ENCODE peak calls at places on chromosome 3, in six cellular contexts. I is iPS DF 19.7, T is left cardiac atrium, G is HEK293T, C is RCC 7860, R is head of caudate nucleus. N is an unnamed sample.

GRCh38 chr3:38805765-38806386 is 10.1 kb downstream of the SCN10A start:
- DNase-seq in R (no peak), T (peak), G (peak), C (peak), I (peak), N (peak)

GRCh38 chr3:11155341-11156025 is 1.2 kb downstream of the HRH1 start:
- DNase-seq in G (peak), T (peak), R (peak), I (peak), C (peak), N (no peak)

GRCh38 chr3:170033489-170033888 is 4.3 kb upstream of the GPR160 start:
- DNase-seq in G (no peak), C (no peak), T (no peak), R (no peak), I (no peak), N (peak)

GRCh38 chr3:136919799-136920580 is 37.8 kb upstream of the IL20RB start:
- DNase-seq in T (no peak), G (no peak), I (no peak), R (no peak), C (no peak), N (no peak)

GRCh38 chr3:76657909-76658308 is 382.0 kb upstream of the ROBO2 start:
- DNase-seq in T (no peak), C (no peak), R (no peak), G (no peak), I (no peak), N (no peak)

GRCh38 chr3:174957081-174957480 is 97.9 kb downstream of the NAALADL2 start:
- DNase-seq in C (no peak), I (no peak), R (no peak), G (no peak), T (no peak), N (no peak)

GRCh38 chr3:123099331-123100191 is 32.7 kb downstream of the PDIA5 start:
- DNase-seq in I (no peak), R (no peak), C (no peak), G (no peak), T (no peak), N (no peak)

GRCh38 chr3:186705882-186706780 is 11.0 kb upstream of the KNG1 start:
- DNase-seq in C (no peak), G (no peak), R (no peak), T (no peak), I (no peak), N (no peak)

GRCh38 chr3:123892195-123892594 is 8.1 kb upstream of the MYLK start:
- DNase-seq in T (no peak), R (no peak), I (no peak), C (no peak), G (no peak), N (no peak)

GRCh38 chr3:183764854-183765731 is 60.3 kb downstream of the MAP6D1 start:
- DNase-seq in R (no peak), G (no peak), I (no peak), C (peak), T (no peak), N (no peak)

GRCh38 chr3:113271189-113271588 is 59.8 kb downstream of the BOC start:
- DNase-seq in C (no peak), I (no peak), R (no peak), G (no peak), T (no peak), N (no peak)

GRCh38 chr3:120908030-120908802 is at the start of gene STXBP5L:
- DNase-seq in G (peak), I (no peak), C (no peak), R (no peak), T (peak), N (no peak)

GRCh38 chr3:108001457-108001856 is 89.4 kb downstream of the CD47 start:
- DNase-seq in R (no peak), G (no peak), T (no peak), I (no peak), C (peak), N (no peak)

GRCh38 chr3:125433611-125434041 is 58.5 kb upstream of the ZNF148 start:
- DNase-seq in C (no peak), G (no peak), T (no peak), I (no peak), R (no peak), N (no peak)

GRCh38 chr3:186544281-186544680 is at the start of gene CRYGS:
- DNase-seq in G (no peak), I (no peak), T (no peak), R (no peak), C (no peak), N (no peak)

GRCh38 chr3:38960042-38960622 is 91.6 kb downstream of the SCN11A start:
- DNase-seq in C (no peak), I (no peak), T (no peak), R (no peak), G (no peak), N (no peak)

GRCh38 chr3:166211451-166211850 is 374.2 kb upstream of the BCHE start:
- DNase-seq in G (no peak), I (no peak), T (no peak), C (no peak), R (no peak), N (no peak)

GRCh38 chr3:52094591-52095485 is 38.5 kb upstream of the DUSP7 start:
- DNase-seq in R (no peak), G (no peak), T (peak), I (no peak), C (no peak), N (no peak)

GRCh38 chr3:146550743-146551510 is 6.5 kb upstream of the PLSCR1 start:
- DNase-seq in T (no peak), I (no peak), R (no peak), G (no peak), C (peak), N (no peak)

GRCh38 chr3:102053375-102053989 is 204.2 kb downstream of the NFKBIZ start:
- DNase-seq in R (no peak), G (no peak), T (no peak), I (no peak), C (peak), N (no peak)

GRCh38 chr3:62142696-62143095 is 230.7 kb downstream of the FEZF2 start:
- DNase-seq in T (no peak), R (no peak), C (no peak), I (no peak), G (no peak), N (no peak)

GRCh38 chr3:40148827-40149226 is 160.7 kb upstream of the EIF1B start:
- DNase-seq in T (no peak), G (no peak), C (no peak), R (no peak), I (no peak), N (no peak)

GRCh38 chr3:88000853-88001252 is 58.0 kb downstream of the CGGBP1 start:
- DNase-seq in G (no peak), T (peak), C (no peak), R (no peak), I (peak), N (no peak)

GRCh38 chr3:176919836-176920760 is 277.2 kb downstream of the TBL1XR1 start:
- DNase-seq in G (no peak), I (no peak), R (no peak), C (no peak), T (peak), N (no peak)

GRCh38 chr3:18349197-18349798 is 75.8 kb downstream of the SATB1 start:
- DNase-seq in T (no peak), R (no peak), I (no peak), C (no peak), G (no peak), N (no peak)